ENCODE peak calls at places on chromosomes 16 and 17, in four cellular contexts. J is AG04450; F is heart right ventricle; H is CD8-positive, alpha-beta T cell. O is an unnamed sample.

GRCh38 chr16:85401917-85402766 is 211.0 kb upstream of the GSE1 start:
- DNase-seq in J (no peak), F (no peak), H (peak), O (no peak)

GRCh38 chr17:21842332-21843317 is 150.3 kb downstream of the KCNJ18 start:
- DNase-seq in J (no peak), F (no peak), H (no peak), O (no peak)

GRCh38 chr17:30349252-30349651 is 15.4 kb upstream of the TMIGD1 start:
- DNase-seq in J (no peak), F (no peak), H (no peak), O (no peak)

GRCh38 chr16:12435730-12436129 is 368.0 kb downstream of the CPPED1 start:
- DNase-seq in J (no peak), F (no peak), H (no peak), O (no peak)

GRCh38 chr16:78235168-78235800 is 135.8 kb downstream of the WWOX start:
- DNase-seq in J (peak), F (peak), H (peak), O (peak)

GRCh38 chr16:709651-710499 is 4.3 kb upstream of the FBXL16 start:
- DNase-seq in J (peak), F (peak), H (no peak), O (no peak)

GRCh38 chr17:12727076-12727750 is 61.5 kb downstream of the MYOCD start:
- DNase-seq in J (peak), F (no peak), H (no peak), O (no peak)

GRCh38 chr16:31868701-31869167 is 4.9 kb upstream of the ZNF267 start:
- DNase-seq in J (peak), F (peak), H (peak), O (no peak)

GRCh38 chr17:48737330-48738043 is 8.9 kb upstream of the HOXB13 start:
- DNase-seq in J (no peak), F (no peak), H (no peak), O (no peak)

GRCh38 chr16:75234856-75235696 is 16.3 kb downstream of the CTRB1 start:
- DNase-seq in J (no peak), F (no peak), H (no peak), O (no peak)

GRCh38 chr16:76932541-76933211 is 258.3 kb upstream of the MON1B start:
- DNase-seq in J (no peak), F (no peak), H (no peak), O (no peak)

GRCh38 chr17:37088913-37089312 is 140.2 kb downstream of the AATF start:
- DNase-seq in J (no peak), F (no peak), H (no peak), O (no peak)

GRCh38 chr17:61391595-61392291 is 7.9 kb upstream of the TBX2 start:
- DNase-seq in J (no peak), F (no peak), H (no peak), O (no peak)

GRCh38 chr17:71024172-71024571 is 854.8 kb downstream of the KCNJ2 start:
- DNase-seq in J (no peak), F (no peak), H (no peak), O (no peak)

GRCh38 chr16:85055503-85056210 is 28.1 kb downstream of the KIAA0513 start:
- DNase-seq in J (no peak), F (no peak), H (peak), O (no peak)

GRCh38 chr17:63480826-63481487 is 4.1 kb downstream of the ACE start:
- DNase-seq in J (no peak), F (no peak), H (no peak), O (peak)

GRCh38 chr16:3576211-3576610 is 992 bp downstream of the NLRC3 start:
- DNase-seq in J (no peak), F (no peak), H (peak), O (no peak)

GRCh38 chr17:82217530-82218204 is 5.0 kb upstream of the CCDC57 start:
- DNase-seq in J (peak), F (peak), H (no peak), O (peak)

GRCh38 chr16:35906440-35906839 is 2447.0 kb downstream of the TP53TG3F start:
- DNase-seq in J (no peak), F (no peak), H (no peak), O (no peak)

GRCh38 chr17:51263001-51263400 is 2.7 kb downstream of the UTP18 start:
- DNase-seq in J (no peak), F (no peak), H (no peak), O (no peak)

GRCh38 chr17:78665952-78666920 is 89.0 kb upstream of the DNAH17 start:
- DNase-seq in J (no peak), F (peak), H (peak), O (peak)

GRCh38 chr16:12231666-12232065 is 255.1 kb downstream of the SNX29 start:
- DNase-seq in J (peak), F (no peak), H (no peak), O (no peak)

GRCh38 chr17:11331790-11332526 is 90.9 kb downstream of the SHISA6 start:
- DNase-seq in J (no peak), F (no peak), H (no peak), O (no peak)

GRCh38 chr17:29376667-29377268 is 13.4 kb upstream of the TAOK1 start:
- DNase-seq in J (peak), F (peak), H (no peak), O (no peak)

GRCh38 chr17:16428098-16428882 is 12.9 kb downstream of the TRPV2 start:
- DNase-seq in J (no peak), F (no peak), H (peak), O (no peak)

GRCh38 chr17:76038050-76038449 is 10.9 kb upstream of the EVPL start:
- DNase-seq in J (no peak), F (no peak), H (no peak), O (no peak)

GRCh38 chr16:68065716-68066305 is 19.4 kb upstream of the NFATC3 start:
- DNase-seq in J (no peak), F (no peak), H (no peak), O (no peak)

GRCh38 chr17:50839591-50840310 is 4.4 kb downstream of the WFIKKN2 start:
- DNase-seq in J (no peak), F (no peak), H (no peak), O (no peak)

GRCh38 chr16:7284780-7285179 is 47.9 kb upstream of the RBFOX1 start:
- DNase-seq in J (no peak), F (no peak), H (no peak), O (no peak)

GRCh38 chr16:50603206-50604064 is 55.2 kb downstream of the NKD1 start:
- DNase-seq in J (no peak), F (no peak), H (no peak), O (peak)

GRCh38 chr16:20262248-20262647 is 65.1 kb downstream of the GP2 start:
- DNase-seq in J (no peak), F (no peak), H (no peak), O (no peak)

GRCh38 chr17:72515291-72516065 is 394.7 kb downstream of the SOX9 start:
- DNase-seq in J (no peak), F (no peak), H (no peak), O (no peak)

GRCh38 chr16:11667221-11667823 is 933 bp upstream of the SNN start:
- DNase-seq in J (no peak), F (no peak), H (no peak), O (no peak)

GRCh38 chr16:64724339-64724738 is 397.5 kb downstream of the CDH11 start:
- DNase-seq in J (no peak), F (no peak), H (no peak), O (no peak)

GRCh38 chr16:81604960-81605383 is 160.4 kb downstream of the CMIP start:
- DNase-seq in J (no peak), F (no peak), H (no peak), O (no peak)

GRCh38 chr16:69859105-69859969 is 91.8 kb upstream of the CLEC18A start:
- DNase-seq in J (no peak), F (peak), H (no peak), O (no peak)

GRCh38 chr16:83913234-83913633 is 14.3 kb downstream of the MLYCD start:
- DNase-seq in J (no peak), F (peak), H (no peak), O (no peak)

DNA sequence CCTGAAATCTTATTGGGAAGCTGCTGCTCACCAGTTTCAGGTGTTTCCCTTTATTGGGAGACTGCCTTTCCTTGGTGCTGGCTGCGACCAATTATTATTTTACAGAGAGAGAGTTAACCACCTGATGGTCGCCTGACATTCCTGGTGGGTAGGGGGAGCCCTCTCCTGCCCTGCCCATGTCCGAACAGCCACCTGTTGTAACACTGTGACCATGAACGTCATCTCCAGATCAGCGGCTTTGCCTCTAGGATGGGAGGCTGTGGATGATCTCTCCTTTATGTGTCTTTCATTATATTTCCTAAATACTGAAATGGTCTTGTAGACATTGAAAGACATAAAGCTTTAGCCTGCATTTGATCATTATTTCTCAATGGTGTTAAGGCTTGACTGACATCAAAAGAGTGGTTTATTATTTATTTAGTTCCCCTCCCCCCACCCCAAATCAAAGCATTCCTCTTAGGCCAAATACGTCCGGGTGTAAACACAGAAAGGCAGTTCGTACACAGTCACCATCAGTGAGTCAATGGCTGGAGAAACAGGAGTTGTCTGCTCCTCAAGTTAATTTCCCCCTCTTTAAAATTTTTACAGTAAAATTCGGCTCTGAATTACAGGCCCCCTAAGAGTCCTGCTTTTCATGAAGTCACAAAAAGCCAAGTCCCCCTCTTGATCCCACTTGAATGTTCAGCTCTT is 57.8 kb upstream of the CACNG5 start:
- DNase-seq in J (no peak), F (no peak), H (no peak), O (no peak)
- TF ChIP-seq CTCF in J (no peak), F (no peak), H (no peak), O (no peak)

DNA sequence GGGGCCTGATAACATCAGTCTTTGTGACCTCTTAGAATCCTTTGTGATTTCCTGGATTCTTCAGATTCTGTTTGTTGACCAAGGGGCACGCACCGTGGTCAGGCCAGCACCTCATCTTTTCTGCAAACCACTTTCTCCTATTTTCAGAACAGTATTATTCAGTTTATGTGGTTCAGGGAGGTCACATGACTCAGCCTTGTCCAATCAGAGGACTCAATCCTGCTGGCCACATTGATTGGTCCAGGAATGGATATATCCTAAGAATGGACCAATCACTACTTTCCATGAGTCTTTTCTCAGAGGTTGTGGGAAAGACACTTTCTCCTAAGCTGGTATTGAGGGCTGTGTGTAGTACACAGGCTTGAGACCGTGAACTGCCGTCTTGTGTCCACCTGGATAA is 123.1 kb upstream of the EEF2KMT start:
- DNase-seq in J (no peak), F (no peak), H (no peak), O (no peak)
- H3K27ac ChIP-seq in J (no peak), F (no peak), H (no peak), O (no peak)

DNA sequence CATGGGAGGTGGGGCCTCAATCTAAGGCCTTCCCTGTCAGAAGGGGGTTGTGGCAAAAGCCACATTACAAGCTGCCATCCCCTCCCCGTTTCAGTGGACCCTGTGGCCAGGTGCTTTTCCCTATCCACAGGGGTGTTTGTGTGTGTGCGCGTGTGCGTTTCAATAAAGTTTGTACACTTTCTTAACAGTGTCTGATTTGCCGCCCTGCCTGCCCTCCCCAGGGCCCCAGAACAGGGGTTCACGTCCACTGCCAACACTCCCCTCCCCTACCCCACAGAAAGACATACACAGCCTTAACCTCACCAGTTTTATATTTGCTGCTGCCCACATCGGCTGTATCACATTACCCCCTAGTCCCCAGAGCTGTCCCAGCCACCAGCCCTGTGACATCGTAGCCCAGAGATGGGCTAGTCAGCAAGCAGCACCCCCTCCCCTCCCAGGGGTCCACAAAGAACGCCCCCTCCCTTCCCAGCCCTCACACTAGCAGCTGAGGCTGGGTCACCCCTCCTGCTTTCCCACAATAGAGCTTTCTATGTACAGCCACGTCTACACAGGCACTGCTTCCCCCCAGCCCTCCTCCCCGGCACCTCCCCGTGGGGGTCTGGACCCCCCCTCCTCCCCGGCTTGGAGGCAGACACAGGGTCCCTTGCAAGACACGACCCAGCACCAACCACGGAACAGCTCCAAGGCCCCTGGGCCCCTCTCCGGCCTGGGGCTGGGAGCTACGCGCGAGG is 8.0 kb downstream of the GRN start:
- DNase-seq in J (no peak), F (no peak), H (no peak), O (no peak)
- H3K4me3 ChIP-seq in J (no peak), F (peak), H (peak), O (peak)

GRCh38 chr17:19805006-19805405 is 56.9 kb upstream of the ALDH3A1 start:
- DNase-seq in J (peak), F (no peak), H (no peak), O (no peak)

GRCh38 chr17:19796457-19796856 is 48.4 kb upstream of the ALDH3A1 start:
- DNase-seq in J (no peak), F (no peak), H (no peak), O (no peak)

GRCh38 chr17:19799796-19800195 is 51.7 kb upstream of the ALDH3A1 start:
- DNase-seq in J (no peak), F (no peak), H (no peak), O (no peak)

GRCh38 chr17:19800571-19800970 is 52.5 kb upstream of the ALDH3A1 start:
- DNase-seq in J (no peak), F (no peak), H (no peak), O (no peak)
- TF ChIP-seq CTCF in J (no peak), F (no peak), H (no peak), O (no peak)

DNA sequence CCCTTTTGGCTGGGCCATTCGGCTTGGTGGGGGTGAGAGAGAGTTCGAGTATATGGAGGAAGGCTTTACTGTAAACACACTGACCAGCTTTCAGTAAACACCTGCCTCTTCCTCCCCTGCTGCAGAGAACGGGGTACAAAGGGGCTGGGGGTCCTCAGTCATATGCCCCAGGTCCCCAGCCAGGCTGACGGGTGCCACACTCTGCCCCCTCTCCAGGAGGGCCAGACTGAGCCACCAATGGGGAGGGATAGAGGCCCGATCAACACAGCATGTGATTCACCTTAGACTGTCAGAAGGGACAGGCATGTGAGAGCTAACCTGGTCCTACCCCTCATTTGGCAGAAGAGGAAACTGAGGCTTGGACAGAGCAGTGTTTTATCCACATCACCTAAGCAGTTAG is 13.0 kb downstream of the NHERF1 start:
- DNase-seq in J (no peak), F (no peak), H (no peak), O (no peak)
- H3K27ac ChIP-seq in J (no peak), F (no peak), H (no peak), O (peak)

DNA sequence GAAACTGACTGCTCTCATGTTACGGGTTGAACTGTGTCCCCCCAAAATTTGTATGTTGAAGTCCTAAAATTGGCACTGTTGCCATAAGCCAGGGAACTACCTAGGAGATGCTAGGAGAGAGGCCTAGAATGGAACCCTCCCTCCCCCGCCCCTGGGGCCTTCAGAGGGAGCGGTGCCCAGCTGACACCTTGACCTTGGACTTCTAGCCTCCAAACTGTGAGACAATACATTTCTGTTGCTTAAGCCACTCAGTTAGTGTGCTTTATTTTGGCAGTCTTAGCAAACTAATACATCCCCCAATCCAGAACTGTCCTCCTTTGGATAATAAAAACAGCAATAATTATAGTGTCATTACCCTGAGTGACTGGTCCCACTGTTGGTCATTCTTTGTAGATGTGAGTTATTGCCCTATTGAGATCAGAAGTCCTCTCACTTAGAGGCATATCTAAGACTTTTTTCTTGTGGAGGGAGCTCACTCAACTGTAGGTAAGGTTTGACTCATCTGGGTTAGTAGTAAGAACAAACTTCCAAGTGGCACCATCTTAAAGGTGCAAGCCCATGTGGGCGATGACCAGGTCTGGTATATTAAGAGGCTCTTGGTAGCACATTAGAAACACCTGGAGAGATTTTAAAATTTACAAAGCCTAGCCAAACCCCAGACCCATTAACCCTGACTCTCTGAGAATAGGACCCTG is 93.0 kb upstream of the HLF start:
- DNase-seq in J (no peak), F (no peak), H (no peak), O (no peak)
- H3K4me3 ChIP-seq in J (no peak), F (no peak), H (no peak), O (no peak)